ENCODE peak calls at places on chromosomes 11 and 22, in nine cellular contexts. F is lower leg skin, Z is AG09309, W is glutamatergic neuron, R is IMR-90, V is stomach, D is PC-3, O is uterus, I is endothelial cell of umbilical vein. P is an unnamed sample.

GRCh38 chr11:121780971-121781370 is 328.2 kb upstream of the SORL1-AS1 start:
- DNase-seq in F (no peak), Z (no peak), W (no peak), R (no peak), V (no peak), D (no peak), O (no peak), I (no peak), P (no peak)

GRCh38 chr11:567629-568258 is 7.0 kb downstream of the RASSF7 start:
- DNase-seq in F (no peak), Z (no peak), W (no peak), R (no peak), V (no peak), D (no peak), O (no peak), I (no peak), P (no peak)

GRCh38 chr11:6438979-6439571 is 1.7 kb downstream of the HPX start:
- DNase-seq in F (peak), Z (peak), W (peak), R (peak), V (peak), D (peak), O (no peak), I (peak), P (peak)

GRCh38 chr11:106706355-106706754 is 311.9 kb downstream of the GUCY1A2 start:
- DNase-seq in F (no peak), Z (peak), W (no peak), R (peak), V (no peak), D (peak), O (no peak), I (no peak), P (no peak)

GRCh38 chr11:114440971-114441810 is 1.9 kb downstream of the REXO2 start:
- DNase-seq in F (no peak), Z (no peak), W (no peak), R (no peak), V (no peak), D (peak), O (no peak), I (peak), P (peak)

GRCh38 chr11:95795627-95796308 is 5.5 kb downstream of the CEP57 start:
- DNase-seq in F (no peak), Z (no peak), W (no peak), R (no peak), V (no peak), D (no peak), O (no peak), I (no peak), P (no peak)

GRCh38 chr11:68989936-68990606 is 9.3 kb upstream of the MRGPRD start:
- DNase-seq in F (no peak), Z (no peak), W (no peak), R (no peak), V (no peak), D (no peak), O (no peak), I (no peak), P (no peak)

GRCh38 chr11:47523491-47524199 is 29.3 kb downstream of the CELF1 start:
- DNase-seq in F (peak), Z (peak), W (no peak), R (peak), V (no peak), D (peak), O (peak), I (peak), P (peak)

GRCh38 chr22:31342389-31343125 is 3.6 kb downstream of the PATZ1 start:
- DNase-seq in F (no peak), Z (no peak), W (peak), R (no peak), V (no peak), D (no peak), O (no peak), I (no peak), P (peak)

GRCh38 chr11:75422248-75423231 is 10.5 kb downstream of the KLHL35 start:
- DNase-seq in F (no peak), Z (no peak), W (no peak), R (peak), V (peak), D (peak), O (no peak), I (no peak), P (no peak)

GRCh38 chr11:72240461-72241289 is 3.3 kb downstream of the PHOX2A start:
- DNase-seq in F (no peak), Z (no peak), W (peak), R (no peak), V (no peak), D (no peak), O (no peak), I (no peak), P (no peak)

GRCh38 chr22:27775698-27776409 is 25.7 kb downstream of the MN1 start:
- DNase-seq in F (no peak), Z (no peak), W (peak), R (no peak), V (no peak), D (no peak), O (no peak), I (no peak), P (no peak)

GRCh38 chr11:64803846-64804345 is 882 bp upstream of the MAP4K2 start:
- DNase-seq in F (no peak), Z (no peak), W (no peak), R (no peak), V (no peak), D (no peak), O (peak), I (no peak), P (no peak)

GRCh38 chr11:117193130-117194020 is 5.8 kb upstream of the TAGLN start:
- DNase-seq in F (no peak), Z (no peak), W (no peak), R (no peak), V (no peak), D (no peak), O (no peak), I (no peak), P (no peak)

GRCh38 chr22:31083923-31084810 is 3.0 kb downstream of the SMTN start:
- DNase-seq in F (no peak), Z (no peak), W (no peak), R (no peak), V (no peak), D (no peak), O (no peak), I (no peak), P (peak)

GRCh38 chr22:47277001-47277400 is 514.6 kb downstream of the TBC1D22A start:
- DNase-seq in F (no peak), Z (no peak), W (no peak), R (no peak), V (no peak), D (no peak), O (no peak), I (no peak), P (no peak)

GRCh38 chr11:80441821-80442220 is 1001.0 kb upstream of the TENM4 start:
- DNase-seq in F (no peak), Z (no peak), W (no peak), R (peak), V (no peak), D (peak), O (no peak), I (peak), P (no peak)

GRCh38 chr11:78168539-78169477 is 19.6 kb downstream of the KCTD21 start:
- DNase-seq in F (peak), Z (peak), W (peak), R (peak), V (peak), D (no peak), O (peak), I (peak), P (peak)

GRCh38 chr11:121763526-121763925 is 310.8 kb upstream of the SORL1-AS1 start:
- DNase-seq in F (no peak), Z (no peak), W (no peak), R (no peak), V (no peak), D (no peak), O (no peak), I (no peak), P (no peak)

GRCh38 chr22:24326266-24326665 is 55.6 kb downstream of the SPECC1L start:
- DNase-seq in F (no peak), Z (no peak), W (no peak), R (no peak), V (no peak), D (no peak), O (no peak), I (no peak), P (no peak)

GRCh38 chr22:46087816-46088277 is 62.5 kb upstream of the PPARA start:
- DNase-seq in F (peak), Z (peak), W (peak), R (peak), V (peak), D (no peak), O (peak), I (peak), P (no peak)

GRCh38 chr11:77819921-77820564 is 479 bp downstream of the RSF1 start:
- DNase-seq in F (peak), Z (no peak), W (peak), R (peak), V (peak), D (peak), O (peak), I (peak), P (peak)

GRCh38 chr11:102386376-102386775 is 39.4 kb downstream of the BIRC2 start:
- DNase-seq in F (no peak), Z (no peak), W (no peak), R (peak), V (no peak), D (no peak), O (no peak), I (no peak), P (no peak)

GRCh38 chr11:45182902-45183301 is 36.5 kb downstream of the PRDM11 start:
- DNase-seq in F (no peak), Z (no peak), W (no peak), R (peak), V (peak), D (peak), O (no peak), I (peak), P (peak)

GRCh38 chr11:61776561-61777075 is 15.8 kb downstream of the TMEM258 start:
- DNase-seq in F (no peak), Z (no peak), W (peak), R (peak), V (peak), D (peak), O (no peak), I (peak), P (peak)

GRCh38 chr11:108568183-108568858 is 25.2 kb downstream of the EXPH5 start:
- DNase-seq in F (no peak), Z (no peak), W (no peak), R (no peak), V (peak), D (no peak), O (peak), I (no peak), P (no peak)

GRCh38 chr22:36775589-36775965 is 342 bp downstream of the IFT27 start:
- DNase-seq in F (no peak), Z (no peak), W (peak), R (peak), V (peak), D (peak), O (peak), I (peak), P (no peak)

GRCh38 chr11:12204506-12204905 is 94.1 kb downstream of the MICAL2 start:
- DNase-seq in F (no peak), Z (no peak), W (no peak), R (no peak), V (no peak), D (no peak), O (no peak), I (no peak), P (no peak)

GRCh38 chr22:27476729-27477128 is 324.8 kb downstream of the MN1 start:
- DNase-seq in F (no peak), Z (no peak), W (no peak), R (peak), V (no peak), D (peak), O (no peak), I (no peak), P (no peak)

GRCh38 chr11:46896719-46897406 is 21.5 kb downstream of the LRP4 start:
- DNase-seq in F (no peak), Z (no peak), W (no peak), R (peak), V (no peak), D (peak), O (no peak), I (peak), P (peak)

GRCh38 chr11:42802211-42802918 is 509.4 kb upstream of the API5 start:
- DNase-seq in F (no peak), Z (no peak), W (no peak), R (no peak), V (no peak), D (no peak), O (no peak), I (no peak), P (no peak)

GRCh38 chr22:23503736-23504440 is 76.2 kb downstream of the IGLL1 start:
- DNase-seq in F (no peak), Z (no peak), W (no peak), R (no peak), V (no peak), D (no peak), O (no peak), I (no peak), P (no peak)

GRCh38 chr11:19508166-19508565 is 204.5 kb upstream of the NAV2 start:
- DNase-seq in F (no peak), Z (no peak), W (no peak), R (peak), V (peak), D (peak), O (no peak), I (peak), P (no peak)

GRCh38 chr11:373716-374551 is 4.6 kb downstream of the B4GALNT4 start:
- DNase-seq in F (no peak), Z (no peak), W (peak), R (no peak), V (no peak), D (no peak), O (no peak), I (no peak), P (no peak)

DNA sequence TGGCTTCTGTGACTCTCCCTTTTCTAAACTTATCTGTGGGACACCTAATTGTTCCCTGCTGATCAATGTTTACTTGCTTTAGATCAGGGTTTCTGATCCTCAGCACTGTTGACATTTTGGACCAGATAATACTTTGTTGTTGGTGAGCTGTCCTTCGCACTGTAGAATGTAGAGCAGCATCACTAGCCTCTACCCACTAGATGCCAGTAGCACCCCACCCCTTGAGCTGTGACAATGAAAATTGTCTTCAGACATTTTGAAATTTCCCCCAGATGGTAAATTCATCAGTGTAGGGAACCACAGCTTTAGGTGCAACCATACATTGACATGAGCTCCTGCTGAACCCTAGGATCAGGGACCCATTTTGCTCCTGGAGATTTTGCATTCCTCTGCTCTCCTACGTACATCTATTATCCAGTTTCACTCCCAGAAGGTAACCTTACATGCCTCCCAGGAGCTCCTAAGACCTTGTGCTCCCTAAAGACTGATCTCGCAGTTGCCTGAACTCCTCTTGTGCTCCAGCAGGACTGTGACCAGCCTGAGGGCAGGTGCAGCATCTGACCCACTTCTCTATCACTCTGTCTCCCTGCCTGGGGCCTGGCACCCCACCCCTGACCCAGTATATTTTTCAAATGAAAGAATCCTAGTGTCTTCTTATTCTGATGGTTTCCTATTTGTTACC is 107.8 kb downstream of the FAR1 start:
- DNase-seq in F (no peak), Z (no peak), W (no peak), R (no peak), V (no peak), D (peak), O (no peak), I (no peak), P (peak)
- TF ChIP-seq CTCF in F (no peak), Z (peak), W (no peak), R (no peak), V (no peak), D (peak), O (no peak), I (no peak), P (peak)

GRCh38 chr11:104148696-104149095 is 15.3 kb downstream of the PDGFD start:
- DNase-seq in F (no peak), Z (no peak), W (no peak), R (no peak), V (no peak), D (no peak), O (no peak), I (no peak), P (no peak)

GRCh38 chr11:104152941-104153340 is 11.0 kb downstream of the PDGFD start:
- DNase-seq in F (no peak), Z (no peak), W (no peak), R (no peak), V (no peak), D (no peak), O (no peak), I (peak), P (no peak)

GRCh38 chr11:104154296-104154695 is 9.7 kb downstream of the PDGFD start:
- DNase-seq in F (no peak), Z (no peak), W (no peak), R (no peak), V (no peak), D (no peak), O (no peak), I (no peak), P (no peak)

GRCh38 chr11:104148074-104148473 is 15.9 kb downstream of the PDGFD start:
- DNase-seq in F (no peak), Z (peak), W (no peak), R (peak), V (no peak), D (peak), O (no peak), I (no peak), P (no peak)

DNA sequence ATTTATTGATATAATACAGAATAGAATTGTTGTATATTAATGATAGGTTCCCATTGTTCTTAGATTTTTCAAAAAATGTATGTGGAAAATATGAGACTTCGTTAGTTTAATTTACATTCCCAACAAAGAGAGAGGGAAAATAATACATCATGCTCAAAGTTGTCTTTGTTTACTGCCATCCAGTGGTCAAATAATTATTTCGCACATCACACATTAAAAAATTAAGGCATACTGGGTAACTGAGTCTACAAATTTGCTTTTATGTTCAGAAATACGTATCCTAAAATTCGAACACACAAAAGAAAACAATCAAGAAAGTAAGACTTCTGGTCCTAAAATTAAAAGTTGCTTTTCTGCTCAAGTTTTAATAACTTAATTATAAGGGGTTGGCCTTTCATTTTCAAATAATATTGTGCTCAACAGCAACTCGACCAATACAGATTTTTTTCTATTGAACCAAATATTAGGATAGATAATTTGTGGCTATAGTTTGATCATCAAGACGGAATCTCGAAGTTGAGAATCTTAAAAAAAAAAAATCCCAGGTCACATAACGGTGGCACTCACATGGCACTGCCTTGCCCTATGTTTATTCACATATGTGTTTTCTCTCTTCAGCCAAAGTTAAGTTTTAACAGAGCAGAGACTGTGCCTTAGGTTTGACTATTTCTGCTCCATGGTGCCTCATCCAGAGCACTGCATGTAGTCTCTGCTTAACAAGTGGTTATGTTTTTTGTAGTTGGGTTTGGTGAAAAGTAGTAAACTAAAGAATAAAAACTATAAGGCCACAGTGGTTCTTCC is 12.3 kb downstream of the PDGFD start:
- DNase-seq in F (no peak), Z (no peak), W (no peak), R (no peak), V (no peak), D (peak), O (no peak), I (peak), P (peak)
- TF ChIP-seq CTCF in F (no peak), Z (peak), W (peak), R (peak), V (peak), D (peak), O (no peak), I (peak), P (no peak)

GRCh38 chr11:13535819-13536218 is 40.0 kb upstream of the PTH start:
- DNase-seq in F (no peak), Z (no peak), W (no peak), R (no peak), V (no peak), D (peak), O (no peak), I (no peak), P (peak)
- TF ChIP-seq CTCF in F (no peak), Z (no peak), W (no peak), R (peak), V (no peak), D (no peak), O (no peak), I (no peak), P (no peak)

GRCh38 chr11:73330569-73331093 is 22.6 kb downstream of the ARHGEF17 start:
- DNase-seq in F (no peak), Z (no peak), W (peak), R (peak), V (no peak), D (peak), O (no peak), I (peak), P (no peak)
- TF ChIP-seq CTCF in F (no peak), Z (peak), W (no peak), R (peak), V (no peak), D (peak), O (peak), I (peak), P (no peak)

DNA sequence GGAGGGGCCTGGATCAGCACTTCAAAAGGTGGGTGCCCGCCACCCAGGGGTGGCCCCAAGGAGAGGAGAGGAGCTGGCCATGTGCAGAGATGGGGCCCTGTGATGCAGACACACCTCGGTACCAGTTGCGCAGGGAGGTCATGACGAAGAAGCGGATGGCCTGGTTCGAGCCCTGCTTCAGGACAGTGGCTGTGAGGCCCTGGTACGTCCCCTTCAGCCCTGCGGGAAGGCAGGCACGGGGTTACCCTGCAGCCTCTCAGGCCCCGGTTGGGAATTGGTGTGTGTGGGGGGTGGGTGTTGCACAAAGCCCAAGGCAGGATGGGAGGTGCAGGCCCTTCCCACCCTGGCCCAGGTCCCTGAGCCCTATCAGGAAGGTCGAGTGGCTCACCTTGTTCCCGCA is 1.8 kb downstream of the SLC25A1 start:
- DNase-seq in F (no peak), Z (no peak), W (no peak), R (no peak), V (no peak), D (no peak), O (no peak), I (no peak), P (peak)
- TF ChIP-seq CTCF in F (no peak), Z (no peak), W (no peak), R (no peak), V (no peak), D (no peak), O (no peak), I (no peak), P (no peak)